ENCODE peak calls at places on chromosome 2, in four cellular contexts. I is AG10803, S is GM13977, R is kidney. K is an unnamed sample.

GRCh38 chr2:111923271-111923670 is 24.9 kb downstream of the MERTK start:
- DNase-seq in I (peak; percentile 40), S (no peak), R (no peak), K (no peak)

GRCh38 chr2:212005077-212005671 is 533.4 kb downstream of the ERBB4 start:
- DNase-seq in I (peak; percentile 10), S (peak; percentile 20), R (no peak), K (peak; percentile 12)

GRCh38 chr2:54618646-54619565 is 104.6 kb upstream of the EML6 start:
- DNase-seq in I (no peak), S (no peak), R (no peak), K (no peak)

GRCh38 chr2:205002390-205002789 is 457.1 kb downstream of the PARD3B start:
- DNase-seq in I (no peak), S (no peak), R (no peak), K (no peak)

GRCh38 chr2:130819915-130820861 is 16.5 kb upstream of the ARHGEF4 start:
- DNase-seq in I (no peak), S (no peak), R (peak; percentile 61), K (no peak)

GRCh38 chr2:144759746-144760145 is 239.8 kb upstream of the ZEB2 start:
- DNase-seq in I (no peak), S (no peak), R (no peak), K (no peak)

GRCh38 chr2:71512386-71512785 is 59.0 kb downstream of the DYSF start:
- DNase-seq in I (no peak), S (no peak), R (no peak), K (no peak)

GRCh38 chr2:4914551-4914950 is 777.6 kb upstream of the SOX11 start:
- DNase-seq in I (no peak), S (no peak), R (no peak), K (no peak)

GRCh38 chr2:42974697-42975357 is 182.4 kb upstream of the HAAO start:
- DNase-seq in I (peak; percentile 65), S (peak; percentile 53), R (peak; percentile 90), K (peak; percentile 69)

GRCh38 chr2:152550386-152550785 is 166.9 kb downstream of the PRPF40A start:
- DNase-seq in I (no peak), S (no peak), R (no peak), K (no peak)

GRCh38 chr2:10835052-10835970 is 22.7 kb upstream of the PDIA6 start:
- DNase-seq in I (peak; percentile 17), S (peak; percentile 81), R (peak; percentile 86), K (peak; percentile 89)
- TF ChIP-seq CTCF in I (peak; percentile 68), S (peak; percentile 96), R (peak; percentile 78), K (peak; percentile 91)

GRCh38 chr2:172089633-172090032 is 4.3 kb downstream of the DLX1 start:
- DNase-seq in I (no peak), S (no peak), R (no peak), K (no peak)
- TF ChIP-seq CTCF in I (no peak), S (no peak), R (no peak), K (no peak)

GRCh38 chr2:6704077-6704476 is 161.6 kb downstream of the CMPK2 start:
- DNase-seq in I (no peak), S (no peak), R (no peak), K (no peak)
- TF ChIP-seq CTCF in I (no peak), S (no peak), R (no peak), K (no peak)

GRCh38 chr2:7084601-7085000 is 167.4 kb downstream of the RNF144A start:
- DNase-seq in I (no peak), S (no peak), R (no peak), K (no peak)

GRCh38 chr2:7089284-7089683 is 172.1 kb downstream of the RNF144A start:
- DNase-seq in I (no peak), S (no peak), R (no peak), K (no peak)

DNA sequence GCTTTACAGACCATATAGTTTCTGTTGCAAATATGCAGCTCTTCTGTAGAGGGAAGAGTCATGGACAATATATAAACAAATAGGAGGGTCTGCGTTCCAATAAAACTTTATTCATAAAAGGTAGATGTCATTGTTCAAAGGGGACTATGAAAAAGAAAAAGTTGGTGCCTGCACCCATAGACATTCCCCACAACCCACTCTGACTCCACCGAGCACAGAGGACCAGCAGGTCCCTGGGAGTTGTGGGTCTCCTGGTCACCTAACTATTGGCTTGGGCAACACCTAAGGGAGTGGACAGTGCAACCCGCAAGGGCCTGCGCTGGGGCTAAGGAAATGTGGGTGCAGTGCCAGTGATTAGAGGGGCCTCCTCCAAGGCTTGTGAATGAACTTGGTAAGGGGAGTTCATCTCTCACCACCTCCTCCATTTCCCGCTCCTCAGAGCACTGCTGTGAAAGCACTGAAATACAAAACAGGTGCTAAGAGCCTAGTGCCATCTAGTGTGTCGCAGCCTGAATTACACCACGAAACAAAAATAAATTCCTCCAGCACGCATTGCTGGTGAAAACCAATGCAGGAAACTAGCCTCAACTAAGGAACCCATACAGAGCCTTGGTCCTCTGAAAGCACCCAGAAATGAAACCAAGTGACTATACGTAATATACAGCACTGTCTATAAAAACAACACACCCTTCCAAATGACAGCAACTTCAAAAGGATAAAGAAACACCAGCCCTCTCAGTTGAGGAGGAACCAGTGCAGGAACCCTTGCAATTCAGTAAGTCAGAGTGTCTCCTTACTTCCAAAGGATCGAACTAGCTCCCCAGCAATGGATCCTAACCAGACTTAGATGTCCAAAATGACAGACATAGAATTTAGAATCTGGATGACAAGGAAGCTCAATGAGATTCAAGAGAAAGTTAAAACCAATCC is 166.6 kb downstream of the RNF144A start:
- DNase-seq in I (peak; percentile 20), S (no peak), R (no peak), K (no peak)
- TF ChIP-seq CTCF in I (peak; percentile 57), S (peak; percentile 58), R (peak; percentile 40), K (peak; percentile 41)

GRCh38 chr2:200453853-200454524 is 55.9 kb downstream of the KCTD18 start:
- DNase-seq in I (no peak), S (no peak), R (no peak), K (no peak)
- TF ChIP-seq CTCF in I (no peak), S (no peak), R (no peak), K (no peak)

DNA sequence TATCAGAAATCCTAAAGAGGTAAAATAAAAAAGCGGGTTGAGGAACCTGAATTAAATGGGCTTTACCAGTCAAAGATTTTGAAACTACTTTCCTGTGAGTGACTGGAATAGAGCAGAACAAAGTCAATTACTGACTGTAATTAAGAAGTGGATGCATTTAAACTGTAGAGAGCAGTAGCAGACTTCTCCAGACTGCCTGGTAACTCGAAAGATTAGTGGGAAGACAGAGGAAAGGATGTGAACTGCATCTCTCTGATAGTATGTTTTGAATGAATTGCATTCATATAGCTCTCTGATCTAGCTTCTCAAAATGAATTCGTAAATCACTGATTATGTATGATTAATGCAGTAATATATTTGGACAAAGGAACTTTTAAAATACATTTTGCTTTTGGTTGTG is 303.9 kb downstream of the ARHGAP15 start:
- DNase-seq in I (peak; percentile 15), S (no peak), R (no peak), K (no peak)
- TF ChIP-seq CTCF in I (peak; percentile 36), S (no peak), R (no peak), K (no peak)

DNA sequence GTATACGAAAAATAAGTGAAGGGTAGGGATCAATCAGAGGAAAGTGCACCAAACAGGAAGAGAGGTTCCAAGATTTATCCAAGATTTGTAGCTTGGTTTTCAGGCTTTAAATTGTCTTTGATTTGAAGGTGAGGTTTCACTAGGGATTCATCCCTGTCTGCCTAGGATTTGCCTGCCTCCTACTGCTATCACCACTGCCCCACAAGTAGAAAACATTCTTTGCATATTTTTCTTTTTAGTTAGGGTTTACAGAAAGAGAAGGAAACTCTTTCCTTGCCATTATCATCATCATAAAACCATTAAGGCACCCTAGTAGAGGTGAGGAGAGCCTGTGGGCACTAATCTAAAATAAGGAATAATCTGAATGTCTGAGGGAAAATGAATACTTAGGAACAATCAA is 45.8 kb upstream of the TANC1 start:
- DNase-seq in I (no peak), S (no peak), R (no peak), K (no peak)
- TF ChIP-seq CTCF in I (peak; percentile 9), S (no peak), R (no peak), K (no peak)